ENCODE peak calls at places on chromosomes 6 and 20, in six cellular contexts. L is GM12878; E is adrenal gland; H is naive thymus-derived CD4-positive, alpha-beta T cell; Q is CD4-positive, CD25-positive, alpha-beta regulatory T cell; T is CD8-positive, alpha-beta memory T cell. D is an unnamed sample.
A peak's percentile ranks its signal among the peaks of the same experiment; 100 is the strongest.

GRCh38 chr20:36873498-36874189 is 2.3 kb upstream of the TLDC2 start:
- DNase-seq in Q (no peak), L (no peak), E (no peak), H (no peak), T (no peak), D (no peak)

GRCh38 chr6:41562633-41562975 is 16.4 kb downstream of the FOXP4 start:
- DNase-seq in H (no peak), L (no peak), Q (no peak), E (no peak), T (no peak), D (no peak)

GRCh38 chr6:25218346-25218745 is 60.8 kb upstream of the CARMIL1 start:
- DNase-seq in E (no peak), L (no peak), Q (no peak), H (no peak), T (no peak), D (no peak)

GRCh38 chr6:149478631-149479314 is 6.0 kb downstream of the ZC3H12D start:
- DNase-seq in L (no peak), Q (no peak), E (no peak), T (no peak), H (no peak), D (no peak)

GRCh38 chr6:136084403-136084802 is 165.7 kb downstream of the MTFR2 start:
- DNase-seq in T (no peak), Q (no peak), E (no peak), H (no peak), L (no peak), D (no peak)

GRCh38 chr20:33963756-33964155 is 30.0 kb upstream of the RALY start:
- DNase-seq in E (no peak), Q (no peak), H (no peak), L (no peak), T (no peak), D (no peak)

GRCh38 chr20:60984666-60985065 is 267.4 kb upstream of the CDH4 start:
- DNase-seq in Q (no peak), H (no peak), E (no peak), T (no peak), L (no peak), D (no peak)

GRCh38 chr6:165925474-165926156 is 242.0 kb downstream of the TBXT start:
- DNase-seq in T (no peak), L (no peak), E (no peak), Q (no peak), H (no peak), D (no peak)

GRCh38 chr20:56606174-56606945 is 22.7 kb upstream of the TFAP2C start:
- DNase-seq in T (no peak), E (no peak), H (no peak), Q (no peak), L (no peak), D (no peak)

GRCh38 chr6:110513001-110513400 is 36.6 kb upstream of the SLC22A16 start:
- DNase-seq in Q (no peak), T (no peak), H (no peak), E (no peak), L (no peak), D (no peak)

DNA sequence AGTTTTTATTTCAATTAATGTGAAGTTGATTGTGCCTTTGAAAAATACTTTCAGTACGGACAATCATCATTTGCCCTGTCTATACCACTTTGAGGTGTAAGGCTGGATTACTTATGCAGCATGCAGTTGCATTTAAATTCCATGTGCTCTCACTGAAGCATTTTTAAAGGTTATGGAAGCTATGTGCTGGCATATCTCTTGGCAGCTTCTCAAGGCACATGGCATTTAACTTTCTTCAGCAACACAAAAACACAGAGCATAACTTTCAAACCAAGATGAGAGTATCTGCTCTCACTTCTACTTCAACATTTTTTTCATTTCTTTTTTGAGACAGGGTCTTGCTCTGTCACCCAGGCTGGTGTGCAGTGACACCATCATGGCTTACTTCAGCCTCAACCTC is 360.6 kb upstream of the RUNX2 start:
- DNase-seq in H (no peak), Q (no peak), E (peak; percentile 28), T (no peak), L (no peak), D (no peak)
- H3K27ac ChIP-seq in H (no peak overlapping the region), Q (no peak overlapping the region), E (no peak overlapping the region), T (no peak overlapping the region), L (no peak overlapping the region), D (no peak overlapping the region)

DNA sequence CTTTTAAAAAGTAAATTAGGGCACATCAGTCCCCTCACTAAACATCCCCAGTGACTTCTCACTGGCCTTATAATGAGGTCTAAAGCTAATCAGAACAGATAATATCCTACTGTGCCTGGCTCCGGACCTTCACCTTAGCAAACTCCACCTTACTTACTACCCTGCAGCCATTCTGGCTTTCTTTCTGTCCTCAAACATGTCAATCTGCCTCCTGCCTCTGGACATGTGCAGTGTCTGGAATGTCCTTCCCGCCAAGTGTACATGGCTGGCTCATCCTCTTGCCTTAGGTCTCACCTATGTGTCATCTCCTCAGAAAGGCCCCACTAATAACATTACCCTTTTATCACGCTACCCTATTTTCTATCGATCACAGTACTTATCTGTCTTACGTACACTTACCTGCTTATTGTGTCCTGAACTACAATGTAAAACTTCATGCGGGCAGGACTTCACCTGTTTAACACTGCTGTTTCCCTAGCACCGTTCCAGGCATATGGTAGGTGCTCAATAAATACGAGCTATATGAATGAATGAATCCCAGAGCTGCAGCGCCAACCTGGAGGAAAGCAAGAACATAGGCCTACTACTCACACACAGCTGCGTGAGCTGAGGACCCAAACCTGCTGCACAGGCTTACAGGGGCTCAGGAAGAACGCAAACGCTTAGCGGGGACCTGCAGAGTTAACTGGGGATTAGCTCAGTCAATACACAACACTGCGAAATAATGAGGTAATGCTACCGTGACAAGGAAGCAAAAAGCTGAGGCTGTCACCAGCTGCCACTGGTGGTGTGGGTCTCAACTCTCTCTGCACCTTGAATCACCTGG is 991 bp downstream of the UQCC2 start:
- DNase-seq in T (no peak), E (no peak), H (no peak), L (no peak), Q (no peak), D (no peak)
- H3K27ac ChIP-seq in T (peak overlapping the region; percentile 91), E (no peak overlapping the region), H (peak overlapping the region; percentile 91), L (peak overlapping the region; percentile 98), Q (peak overlapping the region; percentile 86), D (peak overlapping the region; percentile 71)

GRCh38 chr6:146850238-146850896 is 251.6 kb downstream of the ADGB start:
- DNase-seq in L (no peak), H (no peak), Q (no peak), E (no peak), T (no peak), D (no peak)
- H3K27ac ChIP-seq in L (no peak overlapping the region), H (no peak overlapping the region), Q (no peak overlapping the region), E (no peak overlapping the region), T (no peak overlapping the region), D (no peak overlapping the region)

DNA sequence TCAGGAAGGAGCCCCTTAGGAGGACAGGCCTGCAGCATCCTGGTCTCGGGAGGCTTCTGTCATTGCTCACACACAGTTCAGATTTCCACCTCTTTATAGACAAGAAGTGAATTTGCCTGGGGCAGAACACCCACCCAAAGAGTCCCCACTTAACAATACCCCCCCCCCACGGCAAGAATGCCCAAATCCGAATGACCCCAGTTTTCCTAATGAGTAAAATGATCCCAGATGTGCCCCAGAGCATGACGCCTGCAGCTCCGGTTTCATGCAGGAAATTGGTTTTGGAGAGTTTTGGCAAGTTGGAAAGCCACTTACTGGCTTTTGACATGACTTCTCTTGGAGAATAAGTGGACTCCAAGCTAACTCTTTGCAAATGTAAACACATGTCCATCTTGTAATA is 24.0 kb downstream of the EDN3 start:
- DNase-seq in E (no peak), H (no peak), Q (no peak), T (no peak), L (no peak), D (no peak)
- H3K27ac ChIP-seq in E (no peak overlapping the region), H (no peak overlapping the region), Q (no peak overlapping the region), T (no peak overlapping the region), L (no peak overlapping the region), D (no peak overlapping the region)

GRCh38 chr20:19816386-19816785 is 58.3 kb downstream of the RIN2 start:
- DNase-seq in H (no peak), Q (no peak), L (no peak), T (no peak), E (no peak), D (no peak)
- H3K27ac ChIP-seq in H (no peak overlapping the region), Q (no peak overlapping the region), L (no peak overlapping the region), T (no peak overlapping the region), E (no peak overlapping the region), D (no peak overlapping the region)

GRCh38 chr6:131825946-131826345 is 18.1 kb downstream of the ENPP1 start:
- DNase-seq in H (no peak), Q (no peak), T (no peak), L (no peak), E (no peak), D (no peak)
- H3K27ac ChIP-seq in H (no peak overlapping the region), Q (no peak overlapping the region), T (no peak overlapping the region), L (no peak overlapping the region), E (no peak overlapping the region), D (no peak overlapping the region)

GRCh38 chr6:38160831-38161230 is 341.3 kb downstream of the ZFAND3 start:
- DNase-seq in L (no peak), T (no peak), H (no peak), E (no peak), Q (no peak), D (no peak)
- H3K27ac ChIP-seq in L (no peak overlapping the region), T (no peak overlapping the region), H (no peak overlapping the region), E (no peak overlapping the region), Q (no peak overlapping the region), D (no peak overlapping the region)